ENCODE peak calls at places on chromosome 22, in four cellular contexts. B is HepG2, Y is WTC11, O is K562. I is an unnamed sample.

GRCh38 chr22:20561882-20562281 is 54.5 kb downstream of the MED15 start:
- DNase-seq in B (no peak), Y (no peak), O (no peak), I (no peak)

GRCh38 chr22:17781319-17782031 is 7.2 kb upstream of the BID start:
- DNase-seq in B (peak), Y (no peak), O (no peak), I (peak)

GRCh38 chr22:45880091-45880651 is 96.8 kb downstream of the WNT7B start:
- DNase-seq in B (no peak), Y (no peak), O (no peak), I (no peak)

GRCh38 chr22:45833613-45834012 is 143.3 kb downstream of the WNT7B start:
- DNase-seq in B (no peak), Y (no peak), O (no peak), I (no peak)

GRCh38 chr22:46047841-46048595 is 71.1 kb upstream of the WNT7B start:
- DNase-seq in B (no peak), Y (peak), O (no peak), I (no peak)

GRCh38 chr22:27113211-27114030 is 456.0 kb downstream of the MIAT start:
- DNase-seq in B (peak), Y (no peak), O (no peak), I (no peak)

GRCh38 chr22:24500251-24500820 is 5.2 kb downstream of the UPB1 start:
- DNase-seq in B (peak), Y (no peak), O (no peak), I (no peak)

GRCh38 chr22:26045855-26046254 is 123.4 kb upstream of the SEZ6L start:
- DNase-seq in B (no peak), Y (no peak), O (no peak), I (no peak)

GRCh38 chr22:32389685-32390084 is 22.4 kb downstream of the RTCB start:
- DNase-seq in B (no peak), Y (peak), O (no peak), I (no peak)

GRCh38 chr22:16970446-16970845 is 37.6 kb downstream of the GAB4 start:
- DNase-seq in B (no peak), Y (no peak), O (no peak), I (no peak)

GRCh38 chr22:29625090-29625825 is 21.8 kb downstream of the NF2 start:
- DNase-seq in B (peak), Y (peak), O (peak), I (no peak)

GRCh38 chr22:31488988-31489617 is 539 bp downstream of the EIF4ENIF1 start:
- DNase-seq in B (no peak), Y (peak), O (peak), I (no peak)

GRCh38 chr22:47175761-47176359 is 413.4 kb downstream of the TBC1D22A start:
- DNase-seq in B (no peak), Y (no peak), O (no peak), I (no peak)

GRCh38 chr22:47036352-47036751 is 273.9 kb downstream of the TBC1D22A start:
- DNase-seq in B (no peak), Y (no peak), O (no peak), I (no peak)

GRCh38 chr22:45942787-45943493 is 34.0 kb downstream of the WNT7B start:
- DNase-seq in B (no peak), Y (no peak), O (no peak), I (no peak)

GRCh38 chr22:19715286-19715939 is 1.1 kb downstream of the SEPTIN5 start:
- DNase-seq in B (no peak), Y (no peak), O (no peak), I (no peak)

DNA sequence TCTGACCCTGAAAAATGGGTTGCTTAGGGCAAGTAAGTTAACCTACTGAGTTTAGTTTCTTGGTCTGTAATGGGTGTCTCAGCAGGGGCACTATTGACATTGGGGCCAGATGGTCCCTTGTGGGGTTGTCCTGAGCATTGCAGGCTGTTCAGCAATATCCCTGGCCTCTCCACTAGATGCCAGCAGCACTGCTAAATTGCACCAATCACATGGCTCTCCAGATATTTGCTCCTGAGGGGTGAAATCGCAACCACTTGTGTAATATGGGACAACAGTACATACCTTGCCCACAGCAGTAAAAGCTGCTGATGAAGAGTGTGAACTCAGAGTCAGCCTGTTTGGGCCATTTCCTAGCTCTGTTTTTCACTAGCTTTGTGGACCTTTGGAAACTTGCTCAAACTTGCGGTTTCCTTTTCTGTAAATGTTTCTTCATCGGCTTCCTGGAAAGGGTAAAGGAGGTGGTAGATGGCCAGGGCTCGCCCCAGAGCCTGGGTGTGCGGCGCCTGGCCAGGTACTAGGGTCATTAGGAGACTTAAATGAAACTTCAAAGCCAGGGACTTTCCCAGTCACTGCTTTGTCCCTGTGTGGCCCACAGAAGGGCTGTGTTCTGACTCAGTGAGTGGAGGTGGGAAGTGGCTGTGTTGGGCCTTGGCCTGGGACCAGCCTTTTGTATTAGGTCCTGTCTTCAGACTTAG is 13.0 kb downstream of the NCF4 start:
- DNase-seq in B (peak), Y (peak), O (peak), I (peak)
- TF ChIP-seq TCF7 in B (no peak), Y (no peak), O (no peak), I (peak)

GRCh38 chr22:36986242-36986821 is 32.9 kb downstream of the TST start:
- DNase-seq in B (no peak), Y (peak), O (peak), I (no peak)
- TF ChIP-seq TCF7 in B (no peak), Y (no peak), O (no peak), I (no peak)

DNA sequence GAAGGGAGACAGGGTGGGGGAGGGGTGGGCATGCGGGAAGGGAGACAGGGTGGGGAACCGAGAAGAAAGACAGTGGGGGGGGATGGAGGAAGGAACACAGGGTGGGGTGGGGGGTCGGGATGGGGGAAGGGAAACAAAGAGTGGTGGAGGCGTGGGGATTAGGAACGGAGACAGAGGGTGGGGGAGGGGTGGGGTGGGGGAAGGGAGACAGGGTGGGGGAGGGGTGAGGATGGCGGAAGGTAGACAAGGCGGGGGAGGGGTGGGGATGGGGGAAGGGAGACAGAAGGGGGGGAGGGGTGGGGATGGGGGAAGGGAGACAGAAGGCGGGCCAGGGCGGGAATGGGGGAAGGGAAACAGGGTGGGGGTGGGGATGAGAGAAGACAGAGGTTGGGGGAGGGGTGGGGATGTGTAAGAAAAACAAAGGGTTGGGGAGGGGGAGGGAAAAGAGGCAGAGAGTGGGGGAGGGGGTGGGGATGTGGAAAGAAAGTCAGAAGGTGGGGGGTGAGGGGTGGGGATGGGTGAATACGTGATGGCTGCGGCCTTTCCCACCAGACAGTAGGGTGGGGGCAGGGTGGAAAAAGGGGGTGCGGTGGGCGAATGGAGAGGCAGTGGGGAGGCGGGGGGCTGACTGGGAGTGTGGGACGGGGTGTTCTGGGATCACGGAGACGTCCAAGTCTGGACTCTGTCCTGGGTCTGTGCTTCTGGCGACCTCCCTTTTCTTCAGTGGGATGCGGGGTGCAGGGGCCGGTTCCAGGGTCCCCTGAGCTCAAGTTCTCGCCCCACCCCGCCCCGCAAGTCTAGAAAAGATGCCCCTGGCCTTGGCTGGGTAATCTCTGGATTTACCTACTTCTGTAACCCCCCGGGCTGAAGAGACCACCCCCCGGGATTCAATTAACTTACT is 744 bp downstream of the PRAME start:
- DNase-seq in B (no peak), Y (no peak), O (peak), I (no peak)
- TF ChIP-seq TCF7 in B (no peak), Y (no peak), O (no peak), I (no peak)

DNA sequence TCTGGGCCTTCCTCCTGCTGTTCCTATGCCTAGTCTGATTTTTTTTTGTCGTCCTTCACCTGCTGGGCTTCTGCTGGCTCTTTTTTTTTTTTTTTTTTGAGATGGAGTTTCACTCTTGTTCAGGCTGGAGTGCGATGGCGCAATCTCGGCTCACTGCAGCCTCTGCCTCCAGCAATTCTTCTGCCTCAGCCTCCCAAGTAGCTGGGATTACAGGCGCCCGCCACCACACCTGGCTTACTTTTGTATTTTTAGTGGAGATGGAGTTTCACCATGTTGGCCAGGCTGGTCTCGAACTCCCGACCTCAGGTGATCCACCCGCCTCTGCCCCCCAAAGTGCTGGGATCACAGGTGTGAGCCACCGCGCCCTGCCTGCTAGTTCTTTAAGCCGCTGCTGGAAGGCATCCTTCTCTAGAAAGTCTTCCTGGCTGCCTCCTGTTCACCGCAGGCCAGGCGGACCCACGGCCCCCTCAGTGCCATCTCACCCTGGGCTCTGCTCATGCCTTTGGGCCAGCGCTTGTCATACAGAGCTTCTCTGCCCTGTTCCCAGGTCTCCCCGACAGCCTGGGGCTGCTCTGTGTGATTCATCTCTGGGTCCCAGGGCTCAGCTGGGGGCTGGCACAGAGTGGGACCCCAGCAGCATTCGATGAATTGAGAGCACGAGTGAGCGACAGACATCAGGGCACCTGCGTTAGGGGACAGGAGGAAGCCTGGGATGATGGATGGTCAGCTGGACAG is 23.6 kb upstream of the PRR5 start:
- DNase-seq in B (no peak), Y (no peak), O (no peak), I (no peak)
- TF ChIP-seq TCF7 in B (no peak), Y (no peak), O (no peak), I (no peak)

GRCh38 chr22:43330178-43331063 is 12.8 kb downstream of the SCUBE1 start:
- DNase-seq in B (no peak), Y (no peak), O (no peak), I (no peak)

GRCh38 chr22:43327039-43327438 is 16.1 kb downstream of the SCUBE1 start:
- DNase-seq in B (no peak), Y (no peak), O (no peak), I (no peak)

GRCh38 chr22:43325176-43325575 is 18.0 kb downstream of the SCUBE1 start:
- DNase-seq in B (no peak), Y (no peak), O (no peak), I (no peak)

GRCh38 chr22:43329061-43329460 is 14.1 kb downstream of the SCUBE1 start:
- DNase-seq in B (no peak), Y (no peak), O (no peak), I (no peak)

GRCh38 chr22:43326342-43326825 is 16.8 kb downstream of the SCUBE1 start:
- DNase-seq in B (no peak), Y (no peak), O (no peak), I (no peak)
- TF ChIP-seq TCF7 in B (no peak), Y (no peak), O (no peak), I (no peak)

DNA sequence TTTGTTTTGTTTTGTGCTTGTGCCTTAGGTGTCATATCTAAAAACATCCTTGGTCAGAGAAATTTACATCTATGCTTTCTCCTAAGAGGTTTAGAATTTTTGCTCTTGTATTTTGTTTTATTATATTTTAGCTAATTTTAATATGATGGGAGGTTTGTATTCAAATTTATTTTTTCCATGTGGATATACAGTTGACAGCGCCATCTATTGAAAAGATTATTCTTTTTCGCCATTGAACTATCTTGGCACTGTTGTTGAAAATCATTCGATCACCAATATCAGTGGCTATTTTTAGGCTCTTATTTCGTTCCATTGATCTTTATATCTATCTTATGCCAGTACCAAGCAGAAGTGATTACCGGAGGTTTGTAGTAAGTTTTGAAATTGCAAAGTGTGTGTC is 510.3 kb downstream of the BRD1 start:
- DNase-seq in B (no peak), Y (no peak), O (no peak), I (no peak)
- TF ChIP-seq TCF7 in B (no peak), Y (no peak), O (no peak), I (no peak)

GRCh38 chr22:33985506-33985905 is 65.2 kb upstream of the LARGE1 start:
- DNase-seq in B (no peak), Y (no peak), O (no peak), I (no peak)

GRCh38 chr22:33986167-33986771 is 66.0 kb upstream of the LARGE1 start:
- DNase-seq in B (no peak), Y (no peak), O (no peak), I (no peak)

GRCh38 chr22:33984211-33984610 is 63.9 kb upstream of the LARGE1 start:
- DNase-seq in B (no peak), Y (no peak), O (no peak), I (no peak)

GRCh38 chr22:33983558-33983957 is 63.3 kb upstream of the LARGE1 start:
- DNase-seq in B (no peak), Y (no peak), O (no peak), I (no peak)

DNA sequence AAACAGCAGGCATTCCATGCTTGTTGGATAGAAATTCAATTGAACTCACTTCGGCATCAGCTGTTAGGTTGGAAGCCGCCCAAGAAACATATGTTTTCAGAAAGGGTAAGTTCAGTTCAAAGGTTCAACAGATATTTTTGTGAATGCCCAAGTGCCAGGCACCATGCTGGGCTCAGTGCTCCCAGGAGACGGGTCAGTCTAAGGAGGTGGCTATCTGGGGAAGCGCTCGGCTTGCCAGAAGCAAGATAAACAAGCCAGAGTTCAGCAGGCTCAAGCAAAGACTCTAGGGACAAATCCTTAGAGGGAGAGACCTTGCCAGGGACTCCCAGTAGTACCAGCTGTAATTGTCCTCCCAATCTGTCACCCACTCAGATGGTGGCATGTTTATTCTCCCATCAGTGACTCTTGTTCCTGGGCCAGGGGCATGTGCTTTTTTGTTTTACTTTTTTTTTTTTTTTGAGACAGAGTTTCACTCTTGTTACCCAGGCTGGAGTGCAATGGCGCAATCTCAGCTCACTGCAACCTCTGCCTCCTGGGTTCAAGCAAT is 64.5 kb upstream of the LARGE1 start:
- DNase-seq in B (no peak), Y (no peak), O (no peak), I (no peak)
- TF ChIP-seq TCF7 in B (no peak), Y (no peak), O (no peak), I (no peak)

I was measured in GM12878.